ENCODE peak calls at places on chromosomes 16 and 17, in ten cellular contexts. P is GM10248; W is GM19239; L is GOT3; V is neural progenitor cell; R is SW 1271; E is stimulated activated CD8-positive, alpha-beta memory T cell treated with anti-CD3 and anti-CD28 coated beads, Interleukin-7, amount 100 ng/mL, for 4 hours; S is HFFc6; M is stimulated activated CD4-positive, alpha-beta T cell treated with anti-CD3 and anti-CD28 coated beads, Interleukin-12 subunit alpha, Interleukin-12 subunit beta, amount 100 ng/mL, for 24 hours; X is mesothelial cell of epicardium. F is an unnamed sample.

GRCh38 chr17:14464741-14465140 is 163.9 kb downstream of the HS3ST3B1 start:
- DNase-seq in S (peak), E (no peak), V (no peak), X (no peak), P (no peak), M (no peak), L (no peak), W (no peak), R (no peak), F (no peak)

GRCh38 chr17:12421646-12422306 is 243.9 kb upstream of the MYOCD start:
- DNase-seq in W (no peak), X (no peak), S (no peak), M (no peak), R (no peak), P (peak), L (no peak), E (no peak), V (peak), F (peak)

GRCh38 chr17:50955667-50956120 is 89.5 kb upstream of the TOB1 start:
- DNase-seq in W (no peak), X (no peak), V (no peak), P (no peak), R (no peak), L (no peak), E (no peak), M (no peak), S (no peak), F (no peak)

GRCh38 chr16:12225816-12226480 is 249.4 kb downstream of the SNX29 start:
- DNase-seq in E (no peak), W (no peak), P (no peak), V (no peak), S (no peak), M (no peak), R (no peak), L (no peak), X (no peak), F (no peak)

GRCh38 chr16:31273676-31274075 is 13.9 kb downstream of the ITGAM start:
- DNase-seq in L (no peak), S (no peak), R (no peak), V (no peak), M (no peak), P (peak), E (no peak), W (no peak), X (no peak), F (no peak)

GRCh38 chr16:13307255-13307654 is 405.9 kb downstream of the SHISA9 start:
- DNase-seq in W (no peak), V (no peak), L (no peak), E (no peak), S (peak), M (no peak), X (no peak), P (no peak), R (peak), F (no peak)

GRCh38 chr17:42387663-42388380 is 420 bp downstream of the STAT3 start:
- DNase-seq in V (peak), W (no peak), R (no peak), L (no peak), E (no peak), P (no peak), X (no peak), M (no peak), S (no peak), F (peak)

GRCh38 chr17:28507567-28508195 is 1.5 kb downstream of the FOXN1 start:
- DNase-seq in E (no peak), S (no peak), X (no peak), R (no peak), W (no peak), V (no peak), L (no peak), M (no peak), P (no peak), F (no peak)

GRCh38 chr17:77792626-77793025 is 165.9 kb upstream of the TNRC6C start:
- DNase-seq in L (no peak), R (no peak), W (no peak), X (no peak), V (no peak), S (no peak), M (no peak), E (no peak), P (no peak), F (no peak)

GRCh38 chr17:70327279-70327678 is 157.9 kb downstream of the KCNJ2 start:
- DNase-seq in L (no peak), R (no peak), P (no peak), X (no peak), W (no peak), V (no peak), M (no peak), S (no peak), E (no peak), F (no peak)

GRCh38 chr16:10950393-10950792 is 6.0 kb downstream of the CLEC16A start:
- DNase-seq in M (no peak), X (no peak), L (no peak), V (no peak), P (no peak), S (no peak), W (no peak), R (no peak), E (no peak), F (no peak)

GRCh38 chr16:69432069-69432468 is 7.7 kb downstream of the CYB5B start:
- DNase-seq in S (no peak), E (no peak), V (no peak), X (no peak), L (no peak), P (no peak), M (no peak), R (no peak), W (no peak), F (no peak)

GRCh38 chr16:11423315-11424117 is 78.3 kb downstream of the RMI2 start:
- DNase-seq in X (no peak), E (no peak), S (no peak), P (peak), W (no peak), L (no peak), M (no peak), R (no peak), V (no peak), F (peak)

GRCh38 chr16:19135896-19136438 is 22.2 kb downstream of the ITPRIPL2 start:
- DNase-seq in W (no peak), E (no peak), X (no peak), V (no peak), R (no peak), P (no peak), M (no peak), S (no peak), L (no peak), F (no peak)

GRCh38 chr17:76672270-76672851 is 28.8 kb upstream of the ST6GALNAC1 start:
- DNase-seq in P (no peak), S (no peak), X (no peak), W (no peak), M (no peak), E (no peak), R (no peak), L (no peak), V (no peak), F (no peak)

GRCh38 chr17:12667299-12667958 is 1.7 kb downstream of the MYOCD start:
- DNase-seq in X (no peak), R (no peak), S (peak), L (no peak), P (peak), M (no peak), V (peak), E (no peak), W (peak), F (peak)

GRCh38 chr17:45580914-45581313 is 90.4 kb upstream of the PLEKHM1 start:
- DNase-seq in L (no peak), R (no peak), V (no peak), S (no peak), X (no peak), M (no peak), W (no peak), P (no peak), E (no peak), F (no peak)

GRCh38 chr16:19168173-19169080 is at the start of gene SYT17:
- DNase-seq in P (peak), L (no peak), M (no peak), X (peak), S (no peak), V (peak), W (no peak), E (no peak), R (no peak), F (peak)

GRCh38 chr16:1152651-1153259 is at the start of gene CACNA1H:
- DNase-seq in V (peak), W (no peak), L (no peak), E (peak), P (no peak), S (no peak), M (peak), R (no peak), X (peak), F (peak)

GRCh38 chr16:46900464-46901235 is 16.5 kb downstream of the GPT2 start:
- DNase-seq in R (no peak), E (no peak), X (no peak), V (no peak), M (no peak), W (no peak), L (no peak), S (no peak), P (no peak), F (no peak)

GRCh38 chr16:4334724-4335495 is 16.2 kb downstream of the PAM16 start:
- DNase-seq in W (no peak), L (no peak), S (no peak), M (no peak), V (no peak), X (no peak), P (no peak), E (no peak), R (no peak), F (no peak)

GRCh38 chr17:75861927-75862317 is 6.8 kb upstream of the WBP2 start:
- DNase-seq in R (no peak), X (no peak), P (no peak), E (no peak), L (no peak), S (no peak), V (no peak), W (no peak), M (no peak), F (no peak)

GRCh38 chr17:81821603-81822311 is 11.3 kb downstream of the MCRIP1 start:
- DNase-seq in X (no peak), R (no peak), M (no peak), W (no peak), L (no peak), S (peak), E (no peak), V (no peak), P (no peak), F (no peak)

GRCh38 chr17:10616502-10617119 is 40.5 kb downstream of the MYH3 start:
- DNase-seq in X (peak), S (peak), E (peak), M (peak), R (peak), P (peak), V (peak), L (peak), W (peak), F (peak)

GRCh38 chr16:4420703-4421102 is 4.3 kb upstream of the CORO7 start:
- DNase-seq in P (no peak), W (no peak), S (no peak), X (no peak), R (no peak), M (no peak), L (no peak), E (no peak), V (no peak), F (no peak)

GRCh38 chr17:45270828-45271418 is 9.0 kb upstream of the SPATA32 start:
- DNase-seq in R (no peak), X (no peak), M (no peak), E (peak), V (peak), P (no peak), S (no peak), W (no peak), L (no peak), F (no peak)

GRCh38 chr17:67655478-67656148 is 62.1 kb upstream of the NOL11 start:
- DNase-seq in E (no peak), S (no peak), R (no peak), L (no peak), M (no peak), W (no peak), X (no peak), V (no peak), P (no peak), F (no peak)

GRCh38 chr16:49587511-49587910 is 213.9 kb downstream of the C16orf78 start:
- DNase-seq in S (no peak), W (no peak), L (no peak), P (no peak), M (no peak), X (no peak), V (no peak), E (no peak), R (no peak), F (no peak)

GRCh38 chr16:85570735-85571562 is 42.2 kb upstream of the GSE1 start:
- DNase-seq in V (no peak), X (no peak), W (peak), R (no peak), P (peak), E (no peak), S (no peak), L (no peak), M (no peak), F (peak)

GRCh38 chr16:72752004-72752695 is 295.8 kb downstream of the ZFHX3 start:
- DNase-seq in R (no peak), P (no peak), V (no peak), L (no peak), X (no peak), W (no peak), S (no peak), M (no peak), E (no peak), F (no peak)